ENCODE peak calls at places on chromosomes 6 and 20, in four cellular contexts. A is K562, G is GM12878, Q is GM12891. T is an unnamed sample.

GRCh38 chr20:48728042-48728837 is 99.6 kb downstream of the PREX1 start:
- DNase-seq in A (no peak), G (no peak), Q (no peak), T (no peak)

GRCh38 chr20:62645613-62646012 is 3.3 kb downstream of the SLCO4A1 start:
- DNase-seq in A (no peak), G (no peak), Q (no peak), T (no peak)

GRCh38 chr20:2820084-2820895 is 4.1 kb downstream of the TMEM239 start:
- DNase-seq in A (peak), G (no peak), Q (no peak), T (no peak)

GRCh38 chr6:32168350-32168749 is 4.0 kb downstream of the EGFL8 start:
- DNase-seq in A (peak), G (no peak), Q (no peak), T (no peak)

GRCh38 chr6:8131265-8131897 is 29.0 kb upstream of the EEF1E1 start:
- DNase-seq in A (peak), G (no peak), Q (no peak), T (peak)

GRCh38 chr20:14918981-14919380 is 581.6 kb upstream of the FLRT3 start:
- DNase-seq in A (no peak), G (no peak), Q (no peak), T (no peak)

GRCh38 chr6:13526718-13527668 is 39.6 kb upstream of the GFOD1 start:
- DNase-seq in A (no peak), G (peak), Q (peak), T (peak)

GRCh38 chr6:124881898-124882579 is 80.2 kb upstream of the RNF217 start:
- DNase-seq in A (no peak), G (no peak), Q (no peak), T (no peak)

GRCh38 chr20:62603021-62603906 is 39.0 kb upstream of the SLCO4A1 start:
- DNase-seq in A (no peak), G (no peak), Q (no peak), T (peak)

GRCh38 chr6:15412767-15413166 is 166.9 kb downstream of the JARID2 start:
- DNase-seq in A (no peak), G (no peak), Q (no peak), T (no peak)

GRCh38 chr6:26327450-26328264 is 37.3 kb upstream of the BTN3A2 start:
- DNase-seq in A (peak), G (no peak), Q (no peak), T (no peak)

GRCh38 chr20:33211817-33212424 is 5.2 kb upstream of the BPIFA3 start:
- DNase-seq in A (peak), G (no peak), Q (peak), T (peak)

GRCh38 chr20:32596681-32597252 is 11.6 kb upstream of the NOL4L start:
- DNase-seq in A (no peak), G (no peak), Q (no peak), T (no peak)

GRCh38 chr6:90121982-90122381 is 174.7 kb downstream of the BACH2 start:
- DNase-seq in A (no peak), G (no peak), Q (no peak), T (no peak)

GRCh38 chr20:58650181-58650775 is 805 bp upstream of the STX16 start:
- DNase-seq in A (no peak), G (no peak), Q (peak), T (no peak)

GRCh38 chr6:150848400-150848799 is 17.1 kb upstream of the MTHFD1L start:
- DNase-seq in A (no peak), G (no peak), Q (no peak), T (no peak)

GRCh38 chr20:17878912-17879602 is 89.5 kb downstream of the SNX5 start:
- DNase-seq in A (no peak), G (no peak), Q (no peak), T (no peak)

GRCh38 chr6:166309977-166310376 is 1.8 kb upstream of the PRR18 start:
- DNase-seq in A (no peak), G (no peak), Q (no peak), T (no peak)

GRCh38 chr6:10962673-10963072 is 75.8 kb downstream of the SYCP2L start:
- DNase-seq in A (no peak), G (no peak), Q (no peak), T (no peak)

GRCh38 chr6:15304337-15305078 is 58.6 kb downstream of the JARID2 start:
- DNase-seq in A (peak), G (no peak), Q (no peak), T (no peak)

GRCh38 chr20:63345328-63346100 is 15.6 kb downstream of the CHRNA4 start:
- DNase-seq in A (no peak), G (no peak), Q (no peak), T (no peak)

GRCh38 chr20:50582591-50583234 is 72.5 kb downstream of the PTPN1 start:
- DNase-seq in A (no peak), G (no peak), Q (no peak), T (no peak)

GRCh38 chr6:74713941-74714340 is 491.9 kb downstream of the COL12A1 start:
- DNase-seq in A (no peak), G (no peak), Q (no peak), T (no peak)

GRCh38 chr20:47614703-47615309 is 113.1 kb downstream of the NCOA3 start:
- DNase-seq in A (peak), G (no peak), Q (no peak), T (no peak)

GRCh38 chr6:11613858-11614257 is 76.3 kb downstream of the TMEM170B start:
- DNase-seq in A (no peak), G (no peak), Q (no peak), T (no peak)

GRCh38 chr6:47633141-47633540 is 65.2 kb upstream of the ADGRF4 start:
- DNase-seq in A (peak), G (no peak), Q (no peak), T (no peak)

GRCh38 chr20:57657537-57658446 is 37.6 kb upstream of the ZBP1 start:
- DNase-seq in A (no peak), G (no peak), Q (peak), T (no peak)

GRCh38 chr20:47438464-47439381 is 63.0 kb upstream of the NCOA3 start:
- DNase-seq in A (peak), G (peak), Q (no peak), T (no peak)

GRCh38 chr6:143160439-143161220 is 99.9 kb downstream of the AIG1 start:
- DNase-seq in A (no peak), G (no peak), Q (no peak), T (no peak)

GRCh38 chr6:143157146-143157545 is 96.5 kb downstream of the AIG1 start:
- DNase-seq in A (no peak), G (no peak), Q (no peak), T (no peak)

GRCh38 chr6:143160008-143160407 is 99.3 kb downstream of the AIG1 start:
- DNase-seq in A (no peak), G (no peak), Q (no peak), T (no peak)

GRCh38 chr6:143158113-143158581 is 97.5 kb downstream of the AIG1 start:
- DNase-seq in A (peak), G (no peak), Q (no peak), T (no peak)

GRCh38 chr6:143159001-143159400 is 98.3 kb downstream of the AIG1 start:
- DNase-seq in A (no peak), G (no peak), Q (no peak), T (no peak)
- TF ChIP-seq SPI1 in A (no peak), G (no peak), Q (no peak), T (no peak)

GRCh38 chr6:156826290-156826955 is 49.2 kb downstream of the ARID1B start:
- DNase-seq in A (no peak), G (no peak), Q (no peak), T (no peak)

GRCh38 chr6:156825475-156825874 is 48.3 kb downstream of the ARID1B start:
- DNase-seq in A (no peak), G (no peak), Q (no peak), T (no peak)

GRCh38 chr6:156830126-156830525 is 52.9 kb downstream of the ARID1B start:
- DNase-seq in A (no peak), G (no peak), Q (no peak), T (no peak)

GRCh38 chr6:156828280-156828703 is 51.1 kb downstream of the ARID1B start:
- DNase-seq in A (peak), G (no peak), Q (no peak), T (no peak)

GRCh38 chr6:156827382-156827781 is 50.2 kb downstream of the ARID1B start:
- DNase-seq in A (no peak), G (no peak), Q (no peak), T (no peak)
- TF ChIP-seq POLR2AphosphoS5 in A (no peak), G (no peak), Q (no peak), T (no peak)

DNA sequence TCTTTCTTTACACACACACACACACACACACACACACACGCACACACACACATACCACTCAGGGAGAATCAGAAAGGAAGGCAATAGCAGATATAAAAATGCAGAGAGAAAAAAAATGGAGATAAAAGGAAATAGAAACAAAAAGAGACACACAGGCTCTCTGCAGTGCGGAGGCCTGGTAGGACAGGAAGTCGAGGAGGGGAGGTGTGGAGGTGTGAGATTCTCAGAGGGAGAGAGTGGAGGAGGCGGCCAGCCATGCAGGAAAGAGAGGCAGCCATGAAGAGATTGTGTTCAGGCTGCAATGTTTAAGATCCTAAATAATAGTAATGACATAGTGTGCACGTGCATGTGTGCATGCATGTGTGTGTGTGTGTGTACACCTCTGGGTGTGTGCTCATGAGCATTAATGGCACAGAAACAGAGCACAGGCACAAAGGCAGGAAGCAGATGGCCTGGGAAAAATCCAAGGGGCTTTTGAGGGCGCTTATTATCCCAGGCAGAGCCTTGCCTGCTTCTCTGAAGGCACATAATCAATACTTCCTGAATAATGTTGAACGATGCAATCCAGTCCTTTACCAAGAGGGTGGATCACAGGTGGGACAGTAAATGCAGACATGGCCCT is 202.1 kb upstream of the LRFN2 start:
- DNase-seq in A (no peak), G (no peak), Q (no peak), T (no peak)
- TF ChIP-seq SPI1 in A (no peak), G (no peak), Q (no peak), T (no peak)

GRCh38 chr6:153048631-153049030 is 46.1 kb upstream of the MTRF1L start:
- DNase-seq in A (no peak), G (no peak), Q (no peak), T (no peak)
- TF ChIP-seq POLR2AphosphoS5 in A (no peak), G (no peak), Q (no peak), T (no peak)

DNA sequence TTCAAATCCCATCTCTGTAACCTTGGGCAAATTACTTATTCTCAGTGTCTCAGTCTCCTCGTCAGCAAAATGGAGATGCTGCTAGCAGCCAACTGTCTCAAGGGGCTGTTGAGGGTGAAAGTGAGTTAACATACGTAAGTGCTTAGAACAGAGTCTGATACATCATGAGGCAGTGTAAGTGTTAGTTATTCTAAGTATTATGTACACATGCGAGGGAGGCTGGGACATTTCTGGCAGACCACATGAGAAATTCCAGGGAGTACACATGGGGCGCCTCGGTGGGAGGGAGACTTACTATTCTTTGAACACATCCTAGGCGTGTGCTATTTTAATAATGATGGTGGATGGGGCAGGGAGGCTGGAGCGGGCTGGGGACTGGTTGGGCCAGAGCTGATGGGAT is 99.1 kb downstream of the DLGAP4 start:
- DNase-seq in A (no peak), G (no peak), Q (no peak), T (no peak)
- TF ChIP-seq SPI1 in A (no peak), G (no peak), Q (no peak), T (no peak)

T was measured in HL-60.